ENCODE peak calls at places on chromosome 14, in six cellular contexts. Q is AG04450, E is GM12865, X is colonic mucosa, N is fibroblast of pulmonary artery, U is left ventricle myocardium inferior. S is an unnamed sample.

GRCh38 chr14:81447018-81447770 is 47.1 kb upstream of the STON2 start:
- DNase-seq in Q (no peak), X (no peak), N (no peak), U (no peak), E (no peak), S (no peak)

GRCh38 chr14:68510951-68511726 is 281.7 kb downstream of the ZFP36L1 start:
- DNase-seq in E (no peak), N (no peak), U (no peak), Q (no peak), X (no peak), S (no peak)

GRCh38 chr14:73787760-73788508 is 63.7 kb upstream of the PTGR2 start:
- DNase-seq in N (peak; percentile 64), X (no peak), E (peak; percentile 60), U (no peak), Q (no peak), S (no peak)

GRCh38 chr14:92729632-92730358 is 18.6 kb downstream of the LGMN start:
- DNase-seq in U (no peak), Q (peak; percentile 89), X (no peak), E (peak; percentile 73), N (peak; percentile 80), S (peak; percentile 65)

GRCh38 chr14:49051328-49052060 is 534.7 kb downstream of the RPS29 start:
- DNase-seq in N (no peak), X (no peak), U (no peak), E (no peak), Q (no peak), S (no peak)

GRCh38 chr14:62696969-62697328 is 348.3 kb downstream of the KCNH5 start:
- DNase-seq in X (no peak), E (no peak), U (no peak), Q (no peak), N (no peak), S (no peak)

GRCh38 chr14:19729763-19730162 is 13.6 kb upstream of the OR4Q3 start:
- DNase-seq in Q (no peak), U (no peak), X (no peak), E (no peak), N (no peak), S (no peak)

GRCh38 chr14:68664225-68664681 is 128.6 kb downstream of the ZFP36L1 start:
- DNase-seq in X (no peak), N (no peak), U (no peak), Q (no peak), E (peak; percentile 56), S (no peak)

GRCh38 chr14:89869606-89870005 is 84.9 kb downstream of the EFCAB11 start:
- DNase-seq in X (no peak), E (no peak), Q (no peak), N (no peak), U (no peak), S (no peak)

GRCh38 chr14:94390372-94391086 is 2.1 kb upstream of the SERPINA1 start:
- DNase-seq in E (peak; percentile 26), Q (no peak), U (peak; percentile 69), N (peak; percentile 50), X (peak; percentile 88), S (no peak)

GRCh38 chr14:32217301-32217700 is 14.2 kb upstream of the RNU6-8 start:
- DNase-seq in Q (no peak), N (no peak), X (no peak), U (no peak), E (peak; percentile 46), S (no peak)

GRCh38 chr14:58749066-58749669 is 111.4 kb downstream of the DACT1 start:
- DNase-seq in Q (peak; percentile 93), X (peak; percentile 64), N (peak; percentile 87), E (peak; percentile 89), U (no peak), S (peak; percentile 80)

GRCh38 chr14:67553547-67553946 is 20.5 kb downstream of the PLEKHH1 start:
- DNase-seq in X (no peak), U (no peak), E (no peak), N (no peak), Q (no peak), S (no peak)

GRCh38 chr14:27672047-27672446 is 1074.2 kb upstream of the NOVA1 start:
- DNase-seq in U (no peak), Q (no peak), E (no peak), N (no peak), X (no peak), S (no peak)

GRCh38 chr14:50739186-50739585 is 71.1 kb upstream of the SAV1 start:
- DNase-seq in N (no peak), E (no peak), X (no peak), U (no peak), Q (no peak), S (no peak)

GRCh38 chr14:105487986-105488777 is 1.5 kb downstream of the CRIP1 start:
- DNase-seq in X (peak; percentile 86), Q (no peak), E (no peak), U (peak; percentile 26), N (no peak), S (no peak)

GRCh38 chr14:68951800-68952540 is 27.1 kb downstream of the ACTN1 start:
- DNase-seq in X (no peak), Q (no peak), E (no peak), U (peak; percentile 56), N (peak; percentile 44), S (no peak)

GRCh38 chr14:64463198-64463597 is 2.1 kb upstream of the AKAP5 start:
- DNase-seq in Q (no peak), U (no peak), X (no peak), N (no peak), E (peak; percentile 65), S (no peak)

GRCh38 chr14:75880512-75880911 is 101.3 kb downstream of the TGFB3 start:
- DNase-seq in X (no peak), Q (no peak), E (peak; percentile 5), N (no peak), U (no peak), S (no peak)

GRCh38 chr14:59464651-59465569 is at the start of gene GPR135:
- DNase-seq in N (peak; percentile 51), X (peak; percentile 56), E (peak; percentile 58), U (peak; percentile 75), Q (no peak), S (no peak)

GRCh38 chr14:24135834-24136683 is at the start of gene PSME1:
- DNase-seq in X (peak; percentile 96), Q (peak; percentile 59), N (peak; percentile 82), U (peak; percentile 95), E (peak; percentile 96), S (peak; percentile 27)
- TF ChIP-seq CTCF in X (no peak), Q (no peak), N (no peak), U (no peak), E (peak; percentile 3), S (no peak)

GRCh38 chr14:22086149-22086548 is 412.5 kb upstream of the OR4E1 start:
- DNase-seq in U (no peak), N (no peak), E (no peak), Q (no peak), X (no peak), S (no peak)

GRCh38 chr14:22088614-22089359 is 415.2 kb upstream of the OR4E1 start:
- DNase-seq in Q (no peak), E (no peak), U (no peak), N (peak; percentile 29), X (no peak), S (no peak)

GRCh38 chr14:22081352-22081751 is 407.7 kb upstream of the OR4E1 start:
- DNase-seq in U (no peak), X (no peak), Q (no peak), N (no peak), E (no peak), S (no peak)

GRCh38 chr14:22089940-22090339 is 416.3 kb upstream of the OR4E1 start:
- DNase-seq in Q (no peak), X (no peak), E (no peak), N (no peak), U (no peak), S (no peak)

DNA sequence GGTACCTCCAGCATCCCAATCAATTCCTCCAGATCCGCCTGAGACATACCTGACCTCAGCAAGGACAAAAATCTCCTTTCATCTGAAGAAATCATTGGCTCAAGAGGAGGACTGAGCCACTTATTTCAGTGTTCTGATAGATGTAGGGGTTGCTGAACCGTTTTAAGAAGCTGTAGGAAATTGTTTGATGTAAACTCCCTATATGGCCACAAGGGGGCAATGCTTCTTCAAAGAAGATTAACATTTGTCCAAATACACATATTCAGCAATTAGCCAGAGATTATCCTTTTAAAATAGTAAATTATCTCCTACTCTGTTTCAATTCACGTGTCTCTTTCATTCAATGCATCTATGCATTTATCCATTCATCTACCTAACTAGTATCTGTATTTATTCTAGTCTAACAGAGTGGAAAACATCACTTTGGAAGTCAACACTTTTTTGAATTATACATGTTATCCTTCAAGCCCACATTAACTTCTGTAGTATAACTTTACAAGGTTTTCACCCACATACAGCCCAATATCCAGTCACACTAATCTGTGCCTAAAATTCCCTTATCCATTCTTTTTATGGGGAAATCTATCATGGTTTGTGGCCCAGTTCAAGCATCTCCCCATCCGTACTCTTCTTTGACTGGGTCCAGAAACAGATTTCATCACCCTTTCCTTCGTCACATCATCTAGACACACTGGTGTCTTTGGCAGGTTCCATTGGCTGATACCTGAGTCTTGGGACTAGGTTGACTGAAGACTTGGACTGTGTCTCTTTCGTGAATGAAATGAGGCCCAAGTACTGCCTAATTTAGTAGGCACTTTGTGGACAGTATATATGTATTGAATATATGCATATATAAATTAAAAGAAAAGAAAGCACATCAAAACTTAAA is 411.0 kb upstream of the OR4E1 start:
- DNase-seq in E (peak; percentile 72), N (peak; percentile 71), X (peak; percentile 30), U (no peak), Q (peak; percentile 29), S (peak; percentile 24)
- TF ChIP-seq CTCF in E (peak; percentile 69), N (peak; percentile 77), X (peak; percentile 74), U (peak; percentile 84), Q (peak; percentile 72), S (peak; percentile 68)

DNA sequence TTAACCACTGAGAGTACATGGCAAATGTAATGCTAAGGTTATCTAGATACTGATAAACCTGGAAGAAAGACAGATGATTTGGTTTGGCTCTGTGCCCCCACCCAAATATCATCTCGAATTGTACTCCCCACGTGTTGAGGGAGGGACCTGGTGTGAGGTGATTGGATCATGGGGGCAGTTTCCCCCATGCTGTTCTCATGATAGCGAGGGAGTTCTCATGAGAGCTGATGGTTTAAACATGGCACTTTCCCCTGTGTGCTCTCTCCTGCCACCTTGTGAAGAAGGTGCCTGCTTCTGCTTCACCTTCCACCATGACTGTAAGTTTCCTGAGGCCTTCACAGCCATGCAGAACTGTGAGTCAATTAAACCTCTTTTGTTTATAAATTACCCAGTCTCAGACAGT is 14.2 kb downstream of the NOXRED1 start:
- DNase-seq in Q (no peak), U (no peak), E (peak; percentile 51), N (peak; percentile 48), X (no peak), S (no peak)
- TF ChIP-seq CTCF in Q (peak; percentile 18), U (peak; percentile 20), E (peak; percentile 39), N (peak; percentile 43), X (no peak), S (peak; percentile 33)

GRCh38 chr14:101186544-101186943 is 283.0 kb upstream of the RTL1 start:
- DNase-seq in X (no peak), E (no peak), U (no peak), N (no peak), Q (no peak), S (no peak)

GRCh38 chr14:101188571-101188915 is 285.0 kb upstream of the RTL1 start:
- DNase-seq in U (no peak), E (no peak), Q (no peak), N (no peak), X (peak; percentile 8), S (no peak)

GRCh38 chr14:101185946-101186345 is 282.4 kb upstream of the RTL1 start:
- DNase-seq in E (no peak), N (no peak), U (no peak), Q (no peak), X (no peak), S (no peak)

GRCh38 chr14:101187017-101187815 is 283.7 kb upstream of the RTL1 start:
- DNase-seq in Q (no peak), N (no peak), U (no peak), X (no peak), E (no peak), S (no peak)

GRCh38 chr14:101187816-101188570 is 284.5 kb upstream of the RTL1 start:
- DNase-seq in N (no peak), E (no peak), U (no peak), X (no peak), Q (no peak), S (no peak)
- TF ChIP-seq CTCF in N (no peak), E (no peak), U (no peak), X (no peak), Q (no peak), S (no peak)